ENCODE peak calls at places on chromosome 1, in four cellular contexts. W, Z, A and S are unnamed samples.

GRCh38 chr1:12177999-12178441 is 11.2 kb downstream of the TNFRSF1B start:
- DNase-seq in W (peak; percentile 74), Z (no peak), A (peak; percentile 24), S (peak; percentile 94)

GRCh38 chr1:162966608-162967007 is 102.6 kb upstream of the RGS4 start:
- DNase-seq in W (no peak), Z (no peak), A (no peak), S (no peak)

GRCh38 chr1:243742814-243743213 is 107.2 kb downstream of the AKT3 start:
- DNase-seq in W (peak; percentile 72), Z (no peak), A (no peak), S (peak; percentile 80)

GRCh38 chr1:98277111-98277510 is 356.3 kb upstream of the DPYD start:
- DNase-seq in W (peak; percentile 65), Z (no peak), A (no peak), S (peak; percentile 75)

GRCh38 chr1:58576727-58577675 is at the start of gene TACSTD2:
- DNase-seq in W (no peak), Z (no peak), A (no peak), S (peak; percentile 18)

GRCh38 chr1:70895531-70895930 is 152.1 kb downstream of the PTGER3 start:
- DNase-seq in W (no peak), Z (no peak), A (no peak), S (no peak)

GRCh38 chr1:33273961-33274371 is 17.7 kb downstream of the ZNF362 start:
- DNase-seq in W (peak; percentile 14), Z (no peak), A (no peak), S (no peak)

GRCh38 chr1:214205053-214205452 is 75.9 kb upstream of the SMYD2 start:
- DNase-seq in W (no peak), Z (no peak), A (peak; percentile 96), S (no peak)

GRCh38 chr1:16374266-16374665 is 7.2 kb downstream of the SZRD1 start:
- DNase-seq in W (no peak), Z (no peak), A (no peak), S (peak; percentile 38)